ENCODE peak calls at places on chromosome 1, in ten cellular contexts. One of them, this sample, is unnamed.

GRCh38 chr1:160862151-160863061 is at the start of gene CD244:
- DNase-seq in GM20000: peak
- DNase-seq in adipocyte: no peak
- DNase-seq in ACHN: no peak
- DNase-seq in HT-29: no peak
- DNase-seq in putamen: no peak
- DNase-seq in cardiac fibroblast: no peak
- DNase-seq in AG09319: no peak
- DNase-seq in MCF 10A: no peak
- DNase-seq in H54: no peak
- DNase-seq in this sample: no peak

GRCh38 chr1:50929376-50929958 is 30.6 kb downstream of the FAF1 start:
- DNase-seq in cardiac fibroblast: peak
- DNase-seq in H54: no peak
- DNase-seq in putamen: peak
- DNase-seq in GM20000: no peak
- DNase-seq in ACHN: peak
- DNase-seq in MCF 10A: peak
- DNase-seq in AG09319: peak
- DNase-seq in adipocyte: peak
- DNase-seq in HT-29: peak
- DNase-seq in this sample: peak

GRCh38 chr1:2044510-2045319 is 5.5 kb upstream of the PRKCZ start:
- DNase-seq in H54: peak
- DNase-seq in MCF 10A: peak
- DNase-seq in putamen: peak
- DNase-seq in AG09319: no peak
- DNase-seq in cardiac fibroblast: peak
- DNase-seq in GM20000: peak
- DNase-seq in adipocyte: peak
- DNase-seq in ACHN: peak
- DNase-seq in HT-29: peak
- DNase-seq in this sample: peak

GRCh38 chr1:229884765-229885164 is 182.3 kb upstream of the GALNT2 start:
- DNase-seq in GM20000: no peak
- DNase-seq in MCF 10A: no peak
- DNase-seq in adipocyte: no peak
- DNase-seq in H54: no peak
- DNase-seq in cardiac fibroblast: no peak
- DNase-seq in putamen: no peak
- DNase-seq in HT-29: no peak
- DNase-seq in ACHN: no peak
- DNase-seq in AG09319: no peak
- DNase-seq in this sample: no peak

GRCh38 chr1:32250893-32251716 is at the start of gene LCK:
- DNase-seq in cardiac fibroblast: no peak
- DNase-seq in H54: no peak
- DNase-seq in putamen: no peak
- DNase-seq in adipocyte: no peak
- DNase-seq in HT-29: no peak
- DNase-seq in GM20000: peak
- DNase-seq in MCF 10A: no peak
- DNase-seq in AG09319: no peak
- DNase-seq in ACHN: no peak
- DNase-seq in this sample: no peak

GRCh38 chr1:19511117-19511516 is 25.8 kb upstream of the CAPZB start:
- DNase-seq in H54: no peak
- DNase-seq in ACHN: no peak
- DNase-seq in cardiac fibroblast: no peak
- DNase-seq in HT-29: no peak
- DNase-seq in AG09319: no peak
- DNase-seq in GM20000: no peak
- DNase-seq in MCF 10A: no peak
- DNase-seq in adipocyte: no peak
- DNase-seq in putamen: no peak
- DNase-seq in this sample: peak

GRCh38 chr1:189693140-189693539 is 784.5 kb downstream of the BRINP3 start:
- DNase-seq in HT-29: peak
- DNase-seq in GM20000: no peak
- DNase-seq in AG09319: no peak
- DNase-seq in H54: no peak
- DNase-seq in adipocyte: no peak
- DNase-seq in putamen: no peak
- DNase-seq in cardiac fibroblast: no peak
- DNase-seq in MCF 10A: peak
- DNase-seq in ACHN: peak
- DNase-seq in this sample: no peak

GRCh38 chr1:30756545-30757195 is 904 bp downstream of the LAPTM5 start:
- DNase-seq in AG09319: peak
- DNase-seq in adipocyte: peak
- DNase-seq in H54: peak
- DNase-seq in putamen: no peak
- DNase-seq in MCF 10A: peak
- DNase-seq in ACHN: peak
- DNase-seq in HT-29: no peak
- DNase-seq in GM20000: no peak
- DNase-seq in cardiac fibroblast: peak
- DNase-seq in this sample: no peak

GRCh38 chr1:167344605-167345385 is 124.1 kb downstream of the POU2F1 start:
- DNase-seq in AG09319: no peak
- DNase-seq in GM20000: no peak
- DNase-seq in ACHN: no peak
- DNase-seq in H54: no peak
- DNase-seq in adipocyte: peak
- DNase-seq in MCF 10A: peak
- DNase-seq in HT-29: no peak
- DNase-seq in putamen: no peak
- DNase-seq in cardiac fibroblast: no peak
- DNase-seq in this sample: no peak

GRCh38 chr1:35264035-35264434 is 4.5 kb upstream of the ZMYM4 start:
- DNase-seq in AG09319: no peak
- DNase-seq in HT-29: no peak
- DNase-seq in GM20000: no peak
- DNase-seq in cardiac fibroblast: no peak
- DNase-seq in ACHN: no peak
- DNase-seq in H54: no peak
- DNase-seq in adipocyte: no peak
- DNase-seq in putamen: no peak
- DNase-seq in MCF 10A: no peak
- DNase-seq in this sample: no peak

GRCh38 chr1:92365378-92366044 is 66.7 kb downstream of the RPAP2 start:
- DNase-seq in AG09319: no peak
- DNase-seq in adipocyte: no peak
- DNase-seq in putamen: no peak
- DNase-seq in GM20000: peak
- DNase-seq in HT-29: no peak
- DNase-seq in cardiac fibroblast: no peak
- DNase-seq in MCF 10A: no peak
- DNase-seq in ACHN: no peak
- DNase-seq in H54: no peak
- DNase-seq in this sample: no peak

GRCh38 chr1:202852163-202852904 is 36.6 kb downstream of the RABIF start:
- DNase-seq in cardiac fibroblast: peak
- DNase-seq in HT-29: peak
- DNase-seq in H54: peak
- DNase-seq in putamen: no peak
- DNase-seq in AG09319: no peak
- DNase-seq in adipocyte: peak
- DNase-seq in GM20000: peak
- DNase-seq in ACHN: peak
- DNase-seq in MCF 10A: peak
- DNase-seq in this sample: no peak

GRCh38 chr1:13730301-13730700 is 30.3 kb downstream of the PRDM2 start:
- DNase-seq in HT-29: no peak
- DNase-seq in cardiac fibroblast: no peak
- DNase-seq in MCF 10A: no peak
- DNase-seq in H54: no peak
- DNase-seq in ACHN: no peak
- DNase-seq in putamen: no peak
- DNase-seq in adipocyte: no peak
- DNase-seq in GM20000: no peak
- DNase-seq in AG09319: no peak
- DNase-seq in this sample: no peak

GRCh38 chr1:231075020-231075419 is 35.0 kb upstream of the FAM89A start:
- DNase-seq in AG09319: no peak
- DNase-seq in MCF 10A: no peak
- DNase-seq in cardiac fibroblast: no peak
- DNase-seq in adipocyte: no peak
- DNase-seq in H54: no peak
- DNase-seq in HT-29: no peak
- DNase-seq in GM20000: no peak
- DNase-seq in ACHN: no peak
- DNase-seq in putamen: no peak
- DNase-seq in this sample: no peak

GRCh38 chr1:206784471-206784903 is 12.2 kb upstream of the IL10 start:
- DNase-seq in cardiac fibroblast: no peak
- DNase-seq in putamen: no peak
- DNase-seq in MCF 10A: no peak
- DNase-seq in AG09319: no peak
- DNase-seq in ACHN: no peak
- DNase-seq in GM20000: peak
- DNase-seq in adipocyte: no peak
- DNase-seq in HT-29: no peak
- DNase-seq in H54: no peak
- DNase-seq in this sample: no peak

GRCh38 chr1:88088481-88088880 is 595.6 kb upstream of the PKN2 start:
- DNase-seq in ACHN: no peak
- DNase-seq in putamen: no peak
- DNase-seq in GM20000: no peak
- DNase-seq in MCF 10A: no peak
- DNase-seq in cardiac fibroblast: no peak
- DNase-seq in HT-29: no peak
- DNase-seq in H54: no peak
- DNase-seq in adipocyte: no peak
- DNase-seq in AG09319: no peak
- DNase-seq in this sample: no peak

GRCh38 chr1:240352769-240353168 is 259.2 kb downstream of the GREM2 start:
- DNase-seq in AG09319: no peak
- DNase-seq in GM20000: no peak
- DNase-seq in cardiac fibroblast: peak
- DNase-seq in H54: no peak
- DNase-seq in adipocyte: no peak
- DNase-seq in putamen: no peak
- DNase-seq in MCF 10A: peak
- DNase-seq in HT-29: no peak
- DNase-seq in ACHN: no peak
- DNase-seq in this sample: no peak

GRCh38 chr1:234114648-234115307 is 210.3 kb downstream of the SLC35F3 start:
- DNase-seq in H54: peak
- DNase-seq in ACHN: peak
- DNase-seq in adipocyte: peak
- DNase-seq in HT-29: peak
- DNase-seq in GM20000: peak
- DNase-seq in AG09319: peak
- DNase-seq in putamen: peak
- DNase-seq in cardiac fibroblast: peak
- DNase-seq in MCF 10A: peak
- DNase-seq in this sample: peak

GRCh38 chr1:173784997-173785396 is 39.5 kb upstream of the DARS2 start:
- DNase-seq in H54: no peak
- DNase-seq in cardiac fibroblast: no peak
- DNase-seq in HT-29: no peak
- DNase-seq in ACHN: no peak
- DNase-seq in GM20000: no peak
- DNase-seq in MCF 10A: no peak
- DNase-seq in AG09319: no peak
- DNase-seq in putamen: no peak
- DNase-seq in adipocyte: no peak
- DNase-seq in this sample: no peak

GRCh38 chr1:219699870-219700269 is 87.0 kb upstream of the ZC3H11B start:
- DNase-seq in GM20000: no peak
- DNase-seq in AG09319: no peak
- DNase-seq in MCF 10A: peak
- DNase-seq in H54: no peak
- DNase-seq in cardiac fibroblast: peak
- DNase-seq in ACHN: peak
- DNase-seq in adipocyte: peak
- DNase-seq in putamen: no peak
- DNase-seq in HT-29: no peak
- DNase-seq in this sample: no peak

GRCh38 chr1:118201524-118201923 is 16.5 kb upstream of the SPAG17 start:
- DNase-seq in HT-29: no peak
- DNase-seq in adipocyte: no peak
- DNase-seq in ACHN: no peak
- DNase-seq in H54: no peak
- DNase-seq in cardiac fibroblast: no peak
- DNase-seq in AG09319: no peak
- DNase-seq in putamen: no peak
- DNase-seq in MCF 10A: no peak
- DNase-seq in GM20000: no peak
- DNase-seq in this sample: no peak

GRCh38 chr1:84298688-84299535 is 2.6 kb upstream of the SAMD13 start:
- DNase-seq in AG09319: no peak
- DNase-seq in H54: no peak
- DNase-seq in putamen: peak
- DNase-seq in adipocyte: peak
- DNase-seq in ACHN: peak
- DNase-seq in cardiac fibroblast: peak
- DNase-seq in MCF 10A: peak
- DNase-seq in GM20000: peak
- DNase-seq in HT-29: peak
- DNase-seq in this sample: peak

GRCh38 chr1:4778056-4778455 is 123.6 kb downstream of the AJAP1 start:
- DNase-seq in MCF 10A: peak
- DNase-seq in cardiac fibroblast: no peak
- DNase-seq in H54: no peak
- DNase-seq in adipocyte: no peak
- DNase-seq in putamen: peak
- DNase-seq in ACHN: no peak
- DNase-seq in GM20000: no peak
- DNase-seq in HT-29: peak
- DNase-seq in AG09319: no peak
- DNase-seq in this sample: peak

GRCh38 chr1:16180291-16180824 is 24.5 kb upstream of the EPHA2 start:
- DNase-seq in putamen: no peak
- DNase-seq in AG09319: no peak
- DNase-seq in GM20000: no peak
- DNase-seq in HT-29: no peak
- DNase-seq in cardiac fibroblast: peak
- DNase-seq in adipocyte: peak
- DNase-seq in ACHN: no peak
- DNase-seq in H54: no peak
- DNase-seq in MCF 10A: no peak
- DNase-seq in this sample: no peak